ENCODE peak calls at places on chromosomes 12 and 14, in ten cellular contexts. One of them, this sample, is unnamed.

GRCh38 chr14:75794615-75795038 is 133.6 kb downstream of the TTLL5 start:
- DNase-seq in CD8-positive, alpha-beta T cell: no peak
- DNase-seq in OCI-LY7: no peak
- DNase-seq in lower lobe of right lung: no peak
- DNase-seq in A673: no peak
- DNase-seq in glutamatergic neuron: no peak
- DNase-seq in body of pancreas: no peak
- DNase-seq in PC-3: peak; percentile 57
- DNase-seq in neural progenitor cell: no peak
- DNase-seq in CD4-positive, alpha-beta T cell: no peak
- DNase-seq in this sample: no peak

GRCh38 chr12:68405292-68405900 is 73.2 kb upstream of the MDM1 start:
- DNase-seq in CD8-positive, alpha-beta T cell: no peak
- DNase-seq in OCI-LY7: no peak
- DNase-seq in lower lobe of right lung: no peak
- DNase-seq in A673: peak; percentile 35
- DNase-seq in glutamatergic neuron: no peak
- DNase-seq in body of pancreas: no peak
- DNase-seq in PC-3: peak; percentile 23
- DNase-seq in neural progenitor cell: no peak
- DNase-seq in CD4-positive, alpha-beta T cell: no peak
- DNase-seq in this sample: no peak

GRCh38 chr12:89786177-89786810 is 77.7 kb upstream of the ATP2B1 start:
- DNase-seq in CD8-positive, alpha-beta T cell: no peak
- DNase-seq in OCI-LY7: peak; percentile 20
- DNase-seq in lower lobe of right lung: no peak
- DNase-seq in A673: no peak
- DNase-seq in glutamatergic neuron: no peak
- DNase-seq in body of pancreas: no peak
- DNase-seq in PC-3: no peak
- DNase-seq in neural progenitor cell: no peak
- DNase-seq in CD4-positive, alpha-beta T cell: no peak
- DNase-seq in this sample: no peak

GRCh38 chr14:70177092-70177491 is 11.7 kb downstream of the SLC8A3 start:
- DNase-seq in CD8-positive, alpha-beta T cell: no peak
- DNase-seq in OCI-LY7: no peak
- DNase-seq in lower lobe of right lung: no peak
- DNase-seq in A673: no peak
- DNase-seq in glutamatergic neuron: no peak
- DNase-seq in body of pancreas: no peak
- DNase-seq in PC-3: no peak
- DNase-seq in neural progenitor cell: no peak
- DNase-seq in CD4-positive, alpha-beta T cell: no peak
- DNase-seq in this sample: no peak

GRCh38 chr12:14322403-14322802 is 43.1 kb upstream of the ATF7IP start:
- DNase-seq in CD8-positive, alpha-beta T cell: no peak
- DNase-seq in OCI-LY7: no peak
- DNase-seq in lower lobe of right lung: no peak
- DNase-seq in A673: no peak
- DNase-seq in glutamatergic neuron: no peak
- DNase-seq in body of pancreas: no peak
- DNase-seq in PC-3: no peak
- DNase-seq in neural progenitor cell: no peak
- DNase-seq in CD4-positive, alpha-beta T cell: no peak
- DNase-seq in this sample: no peak

GRCh38 chr12:62933220-62933870 is 1.6 kb downstream of the PPM1H start:
- DNase-seq in CD8-positive, alpha-beta T cell: no peak
- DNase-seq in OCI-LY7: no peak
- DNase-seq in lower lobe of right lung: no peak
- DNase-seq in A673: no peak
- DNase-seq in glutamatergic neuron: peak; percentile 37
- DNase-seq in body of pancreas: peak; percentile 26
- DNase-seq in PC-3: peak; percentile 73
- DNase-seq in neural progenitor cell: peak; percentile 57
- DNase-seq in CD4-positive, alpha-beta T cell: no peak
- DNase-seq in this sample: no peak

GRCh38 chr14:20801726-20802125 is 918 bp downstream of the RNASE1 start:
- DNase-seq in CD8-positive, alpha-beta T cell: no peak
- DNase-seq in OCI-LY7: no peak
- DNase-seq in lower lobe of right lung: peak; percentile 60
- DNase-seq in A673: no peak
- DNase-seq in glutamatergic neuron: no peak
- DNase-seq in body of pancreas: peak; percentile 72
- DNase-seq in PC-3: no peak
- DNase-seq in neural progenitor cell: no peak
- DNase-seq in CD4-positive, alpha-beta T cell: no peak
- DNase-seq in this sample: no peak

GRCh38 chr12:132319359-132319950 is 9.9 kb downstream of the GALNT9 start:
- DNase-seq in CD8-positive, alpha-beta T cell: no peak
- DNase-seq in OCI-LY7: no peak
- DNase-seq in lower lobe of right lung: peak; percentile 28
- DNase-seq in A673: no peak
- DNase-seq in glutamatergic neuron: peak; percentile 12
- DNase-seq in body of pancreas: no peak
- DNase-seq in PC-3: no peak
- DNase-seq in neural progenitor cell: no peak
- DNase-seq in CD4-positive, alpha-beta T cell: no peak
- DNase-seq in this sample: no peak

GRCh38 chr14:70692210-70692609 is 50.5 kb downstream of the TTC9 start:
- DNase-seq in CD8-positive, alpha-beta T cell: no peak
- DNase-seq in OCI-LY7: no peak
- DNase-seq in lower lobe of right lung: peak; percentile 66
- DNase-seq in A673: no peak
- DNase-seq in glutamatergic neuron: no peak
- DNase-seq in body of pancreas: no peak
- DNase-seq in PC-3: no peak
- DNase-seq in neural progenitor cell: no peak
- DNase-seq in CD4-positive, alpha-beta T cell: no peak
- DNase-seq in this sample: peak; percentile 74

GRCh38 chr12:114673169-114673833 is 10.7 kb downstream of the TBX3 start:
- DNase-seq in CD8-positive, alpha-beta T cell: no peak
- DNase-seq in OCI-LY7: no peak
- DNase-seq in lower lobe of right lung: no peak
- DNase-seq in A673: no peak
- DNase-seq in glutamatergic neuron: no peak
- DNase-seq in body of pancreas: no peak
- DNase-seq in PC-3: peak; percentile 89
- DNase-seq in neural progenitor cell: peak; percentile 45
- DNase-seq in CD4-positive, alpha-beta T cell: no peak
- DNase-seq in this sample: no peak

GRCh38 chr14:70002589-70003240 is 123.5 kb downstream of the SMOC1 start:
- DNase-seq in CD8-positive, alpha-beta T cell: no peak
- DNase-seq in OCI-LY7: no peak
- DNase-seq in lower lobe of right lung: no peak
- DNase-seq in A673: no peak
- DNase-seq in glutamatergic neuron: no peak
- DNase-seq in body of pancreas: no peak
- DNase-seq in PC-3: no peak
- DNase-seq in neural progenitor cell: no peak
- DNase-seq in CD4-positive, alpha-beta T cell: no peak
- DNase-seq in this sample: no peak

GRCh38 chr12:116508145-116509121 is 50.7 kb upstream of the MAP1LC3B2 start:
- DNase-seq in CD8-positive, alpha-beta T cell: no peak
- DNase-seq in OCI-LY7: no peak
- DNase-seq in lower lobe of right lung: peak; percentile 50
- DNase-seq in A673: peak; percentile 46
- DNase-seq in glutamatergic neuron: peak; percentile 72
- DNase-seq in body of pancreas: no peak
- DNase-seq in PC-3: peak; percentile 26
- DNase-seq in neural progenitor cell: peak; percentile 74
- DNase-seq in CD4-positive, alpha-beta T cell: no peak
- DNase-seq in this sample: no peak

GRCh38 chr12:25236190-25236589 is 14.5 kb downstream of the KRAS start:
- DNase-seq in CD8-positive, alpha-beta T cell: no peak
- DNase-seq in OCI-LY7: no peak
- DNase-seq in lower lobe of right lung: no peak
- DNase-seq in A673: peak; percentile 18
- DNase-seq in glutamatergic neuron: no peak
- DNase-seq in body of pancreas: no peak
- DNase-seq in PC-3: no peak
- DNase-seq in neural progenitor cell: no peak
- DNase-seq in CD4-positive, alpha-beta T cell: no peak
- DNase-seq in this sample: no peak

GRCh38 chr12:65443038-65443437 is 164.6 kb downstream of the MSRB3 start:
- DNase-seq in CD8-positive, alpha-beta T cell: no peak
- DNase-seq in OCI-LY7: no peak
- DNase-seq in lower lobe of right lung: no peak
- DNase-seq in A673: peak; percentile 40
- DNase-seq in glutamatergic neuron: no peak
- DNase-seq in body of pancreas: no peak
- DNase-seq in PC-3: no peak
- DNase-seq in neural progenitor cell: no peak
- DNase-seq in CD4-positive, alpha-beta T cell: no peak
- DNase-seq in this sample: no peak

GRCh38 chr12:25924535-25925001 is 33.9 kb upstream of the RASSF8 start:
- DNase-seq in CD8-positive, alpha-beta T cell: no peak
- DNase-seq in OCI-LY7: no peak
- DNase-seq in lower lobe of right lung: no peak
- DNase-seq in A673: peak; percentile 50
- DNase-seq in glutamatergic neuron: no peak
- DNase-seq in body of pancreas: no peak
- DNase-seq in PC-3: peak; percentile 100
- DNase-seq in neural progenitor cell: peak; percentile 41
- DNase-seq in CD4-positive, alpha-beta T cell: no peak
- DNase-seq in this sample: no peak

GRCh38 chr14:76311410-76311758 is 64.6 kb upstream of the ESRRB start:
- DNase-seq in CD8-positive, alpha-beta T cell: no peak
- DNase-seq in OCI-LY7: no peak
- DNase-seq in lower lobe of right lung: no peak
- DNase-seq in A673: no peak
- DNase-seq in glutamatergic neuron: no peak
- DNase-seq in body of pancreas: no peak
- DNase-seq in PC-3: no peak
- DNase-seq in neural progenitor cell: peak; percentile 33
- DNase-seq in CD4-positive, alpha-beta T cell: no peak
- DNase-seq in this sample: no peak

GRCh38 chr12:111034911-111035577 is 114.7 kb upstream of the MYL2 start:
- DNase-seq in CD8-positive, alpha-beta T cell: no peak
- DNase-seq in OCI-LY7: no peak
- DNase-seq in lower lobe of right lung: no peak
- DNase-seq in A673: peak; percentile 75
- DNase-seq in glutamatergic neuron: peak; percentile 52
- DNase-seq in body of pancreas: no peak
- DNase-seq in PC-3: no peak
- DNase-seq in neural progenitor cell: peak; percentile 13
- DNase-seq in CD4-positive, alpha-beta T cell: no peak
- DNase-seq in this sample: no peak

GRCh38 chr14:65957631-65958205 is 528.5 kb upstream of the CCDC196 start:
- DNase-seq in CD8-positive, alpha-beta T cell: no peak
- DNase-seq in OCI-LY7: no peak
- DNase-seq in lower lobe of right lung: no peak
- DNase-seq in A673: no peak
- DNase-seq in glutamatergic neuron: no peak
- DNase-seq in body of pancreas: no peak
- DNase-seq in PC-3: no peak
- DNase-seq in neural progenitor cell: no peak
- DNase-seq in CD4-positive, alpha-beta T cell: no peak
- DNase-seq in this sample: no peak

GRCh38 chr14:23402296-23403138 is 5.6 kb downstream of the MYH6 start:
- DNase-seq in CD8-positive, alpha-beta T cell: no peak
- DNase-seq in OCI-LY7: no peak
- DNase-seq in lower lobe of right lung: no peak
- DNase-seq in A673: no peak
- DNase-seq in glutamatergic neuron: no peak
- DNase-seq in body of pancreas: no peak
- DNase-seq in PC-3: no peak
- DNase-seq in neural progenitor cell: no peak
- DNase-seq in CD4-positive, alpha-beta T cell: no peak
- DNase-seq in this sample: no peak

GRCh38 chr12:28909291-28909690 is 239.8 kb upstream of the FAR2 start:
- DNase-seq in CD8-positive, alpha-beta T cell: no peak
- DNase-seq in OCI-LY7: no peak
- DNase-seq in lower lobe of right lung: no peak
- DNase-seq in A673: no peak
- DNase-seq in glutamatergic neuron: no peak
- DNase-seq in body of pancreas: no peak
- DNase-seq in PC-3: peak; percentile 95
- DNase-seq in neural progenitor cell: no peak
- DNase-seq in CD4-positive, alpha-beta T cell: no peak
- DNase-seq in this sample: no peak
- TF ChIP-seq CTCF in CD8-positive, alpha-beta T cell: no peak
- TF ChIP-seq CTCF in OCI-LY7: no peak
- TF ChIP-seq CTCF in lower lobe of right lung: no peak
- TF ChIP-seq CTCF in A673: no peak
- TF ChIP-seq CTCF in glutamatergic neuron: no peak
- TF ChIP-seq CTCF in body of pancreas: no peak
- TF ChIP-seq CTCF in PC-3: no peak
- TF ChIP-seq CTCF in neural progenitor cell: no peak
- TF ChIP-seq CTCF in CD4-positive, alpha-beta T cell: no peak
- TF ChIP-seq CTCF in this sample: no peak

DNA sequence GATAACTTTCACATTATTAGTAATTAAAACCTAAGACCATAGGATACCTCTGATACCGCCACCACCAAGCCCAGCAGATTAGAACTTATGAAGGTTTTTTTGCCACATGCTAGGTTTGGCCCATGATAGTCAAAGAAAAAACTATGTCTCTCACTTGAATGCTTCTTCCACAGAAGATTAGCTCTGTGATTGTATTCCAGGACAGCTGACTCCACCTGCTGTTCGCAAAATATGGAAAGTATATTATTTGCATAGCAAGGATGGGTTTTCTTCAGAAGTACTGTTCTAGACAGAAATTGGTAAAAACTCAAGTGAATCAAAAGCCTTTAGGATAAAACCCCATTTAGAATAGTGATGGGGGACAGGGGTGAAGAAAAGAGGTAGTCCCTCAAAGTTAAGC is 42.2 kb downstream of the PPFIBP1 start:
- DNase-seq in CD8-positive, alpha-beta T cell: no peak
- DNase-seq in OCI-LY7: no peak
- DNase-seq in lower lobe of right lung: no peak
- DNase-seq in A673: no peak
- DNase-seq in glutamatergic neuron: no peak
- DNase-seq in body of pancreas: no peak
- DNase-seq in PC-3: peak; percentile 27
- DNase-seq in neural progenitor cell: no peak
- DNase-seq in CD4-positive, alpha-beta T cell: no peak
- DNase-seq in this sample: no peak
- TF ChIP-seq CTCF in CD8-positive, alpha-beta T cell: no peak
- TF ChIP-seq CTCF in OCI-LY7: no peak
- TF ChIP-seq CTCF in lower lobe of right lung: no peak
- TF ChIP-seq CTCF in A673: peak; percentile 35
- TF ChIP-seq CTCF in glutamatergic neuron: no peak
- TF ChIP-seq CTCF in body of pancreas: no peak
- TF ChIP-seq CTCF in PC-3: peak; percentile 51
- TF ChIP-seq CTCF in neural progenitor cell: no peak
- TF ChIP-seq CTCF in CD4-positive, alpha-beta T cell: no peak
- TF ChIP-seq CTCF in this sample: no peak

GRCh38 chr12:33296529-33296928 is 143.1 kb downstream of the SYT10 start:
- DNase-seq in CD8-positive, alpha-beta T cell: no peak
- DNase-seq in OCI-LY7: no peak
- DNase-seq in lower lobe of right lung: no peak
- DNase-seq in A673: no peak
- DNase-seq in glutamatergic neuron: no peak
- DNase-seq in body of pancreas: no peak
- DNase-seq in PC-3: no peak
- DNase-seq in neural progenitor cell: no peak
- DNase-seq in CD4-positive, alpha-beta T cell: no peak
- DNase-seq in this sample: no peak
- TF ChIP-seq CTCF in CD8-positive, alpha-beta T cell: no peak
- TF ChIP-seq CTCF in OCI-LY7: no peak
- TF ChIP-seq CTCF in lower lobe of right lung: no peak
- TF ChIP-seq CTCF in A673: no peak
- TF ChIP-seq CTCF in glutamatergic neuron: no peak
- TF ChIP-seq CTCF in body of pancreas: no peak
- TF ChIP-seq CTCF in PC-3: no peak
- TF ChIP-seq CTCF in neural progenitor cell: no peak
- TF ChIP-seq CTCF in CD4-positive, alpha-beta T cell: no peak
- TF ChIP-seq CTCF in this sample: no peak

GRCh38 chr12:120234643-120235368 is 30.7 kb downstream of the PXN start:
- DNase-seq in CD8-positive, alpha-beta T cell: no peak
- DNase-seq in OCI-LY7: peak; percentile 19
- DNase-seq in lower lobe of right lung: peak; percentile 78
- DNase-seq in A673: peak; percentile 88
- DNase-seq in glutamatergic neuron: peak; percentile 78
- DNase-seq in body of pancreas: peak; percentile 84
- DNase-seq in PC-3: peak; percentile 99
- DNase-seq in neural progenitor cell: peak; percentile 71
- DNase-seq in CD4-positive, alpha-beta T cell: no peak
- DNase-seq in this sample: peak; percentile 73
- TF ChIP-seq CTCF in CD8-positive, alpha-beta T cell: no peak
- TF ChIP-seq CTCF in OCI-LY7: peak; percentile 48
- TF ChIP-seq CTCF in lower lobe of right lung: peak; percentile 43
- TF ChIP-seq CTCF in A673: peak; percentile 62
- TF ChIP-seq CTCF in glutamatergic neuron: peak; percentile 59
- TF ChIP-seq CTCF in body of pancreas: no peak
- TF ChIP-seq CTCF in PC-3: peak; percentile 61
- TF ChIP-seq CTCF in neural progenitor cell: peak; percentile 53
- TF ChIP-seq CTCF in CD4-positive, alpha-beta T cell: no peak
- TF ChIP-seq CTCF in this sample: peak; percentile 34